ENCODE peak calls at places on chromosomes 13 and 19, in seven cellular contexts. One of them, this sample, is unnamed.

GRCh38 chr13:25775986-25776385 is 275.8 kb downstream of the SHISA2 start:
- DNase-seq in foreskin fibroblast: no peak
- DNase-seq in activated T-cell treated with anti-CD3 and anti-CD28 coated beads for 4 hours: no peak
- DNase-seq in stimulated activated CD8-positive, alpha-beta memory T cell treated with anti-CD3 and anti-CD28 coated beads, Interleukin-15, amount 100 ng/mL, for 48 hours: no peak
- DNase-seq in nephron progenitor cell: no peak
- DNase-seq in hypothalamus: no peak
- DNase-seq in T1000: no peak
- DNase-seq in this sample: no peak

GRCh38 chr19:13835791-13836723 is 40.8 kb downstream of the ZSWIM4 start:
- DNase-seq in foreskin fibroblast: peak
- DNase-seq in activated T-cell treated with anti-CD3 and anti-CD28 coated beads for 4 hours: no peak
- DNase-seq in stimulated activated CD8-positive, alpha-beta memory T cell treated with anti-CD3 and anti-CD28 coated beads, Interleukin-15, amount 100 ng/mL, for 48 hours: no peak
- DNase-seq in nephron progenitor cell: no peak
- DNase-seq in hypothalamus: no peak
- DNase-seq in T1000: no peak
- DNase-seq in this sample: no peak

GRCh38 chr13:60591348-60591747 is 194.3 kb downstream of the TDRD3 start:
- DNase-seq in foreskin fibroblast: no peak
- DNase-seq in activated T-cell treated with anti-CD3 and anti-CD28 coated beads for 4 hours: no peak
- DNase-seq in stimulated activated CD8-positive, alpha-beta memory T cell treated with anti-CD3 and anti-CD28 coated beads, Interleukin-15, amount 100 ng/mL, for 48 hours: no peak
- DNase-seq in nephron progenitor cell: no peak
- DNase-seq in hypothalamus: no peak
- DNase-seq in T1000: peak
- DNase-seq in this sample: no peak

GRCh38 chr13:60448907-60449510 is 52.0 kb downstream of the TDRD3 start:
- DNase-seq in foreskin fibroblast: peak
- DNase-seq in activated T-cell treated with anti-CD3 and anti-CD28 coated beads for 4 hours: no peak
- DNase-seq in stimulated activated CD8-positive, alpha-beta memory T cell treated with anti-CD3 and anti-CD28 coated beads, Interleukin-15, amount 100 ng/mL, for 48 hours: no peak
- DNase-seq in nephron progenitor cell: peak
- DNase-seq in hypothalamus: no peak
- DNase-seq in T1000: no peak
- DNase-seq in this sample: no peak

GRCh38 chr13:23991119-23991518 is 93.8 kb upstream of the C1QTNF9B start:
- DNase-seq in foreskin fibroblast: no peak
- DNase-seq in activated T-cell treated with anti-CD3 and anti-CD28 coated beads for 4 hours: no peak
- DNase-seq in stimulated activated CD8-positive, alpha-beta memory T cell treated with anti-CD3 and anti-CD28 coated beads, Interleukin-15, amount 100 ng/mL, for 48 hours: no peak
- DNase-seq in nephron progenitor cell: no peak
- DNase-seq in hypothalamus: no peak
- DNase-seq in T1000: no peak
- DNase-seq in this sample: no peak

GRCh38 chr19:18712981-18713380 is 29.5 kb downstream of the CRTC1 start:
- DNase-seq in foreskin fibroblast: peak
- DNase-seq in activated T-cell treated with anti-CD3 and anti-CD28 coated beads for 4 hours: no peak
- DNase-seq in stimulated activated CD8-positive, alpha-beta memory T cell treated with anti-CD3 and anti-CD28 coated beads, Interleukin-15, amount 100 ng/mL, for 48 hours: no peak
- DNase-seq in nephron progenitor cell: no peak
- DNase-seq in hypothalamus: no peak
- DNase-seq in T1000: no peak
- DNase-seq in this sample: no peak

GRCh38 chr19:1859319-1859718 is 4.1 kb downstream of the KLF16 start:
- DNase-seq in foreskin fibroblast: no peak
- DNase-seq in activated T-cell treated with anti-CD3 and anti-CD28 coated beads for 4 hours: no peak
- DNase-seq in stimulated activated CD8-positive, alpha-beta memory T cell treated with anti-CD3 and anti-CD28 coated beads, Interleukin-15, amount 100 ng/mL, for 48 hours: no peak
- DNase-seq in nephron progenitor cell: no peak
- DNase-seq in hypothalamus: no peak
- DNase-seq in T1000: no peak
- DNase-seq in this sample: no peak

GRCh38 chr19:40513345-40513678 is 46.5 kb downstream of the SPTBN4 start:
- DNase-seq in foreskin fibroblast: no peak
- DNase-seq in activated T-cell treated with anti-CD3 and anti-CD28 coated beads for 4 hours: no peak
- DNase-seq in stimulated activated CD8-positive, alpha-beta memory T cell treated with anti-CD3 and anti-CD28 coated beads, Interleukin-15, amount 100 ng/mL, for 48 hours: no peak
- DNase-seq in nephron progenitor cell: no peak
- DNase-seq in hypothalamus: no peak
- DNase-seq in T1000: no peak
- DNase-seq in this sample: no peak

GRCh38 chr13:49351871-49352270 is 92.0 kb downstream of the CAB39L start:
- DNase-seq in foreskin fibroblast: no peak
- DNase-seq in activated T-cell treated with anti-CD3 and anti-CD28 coated beads for 4 hours: no peak
- DNase-seq in stimulated activated CD8-positive, alpha-beta memory T cell treated with anti-CD3 and anti-CD28 coated beads, Interleukin-15, amount 100 ng/mL, for 48 hours: no peak
- DNase-seq in nephron progenitor cell: no peak
- DNase-seq in hypothalamus: no peak
- DNase-seq in T1000: no peak
- DNase-seq in this sample: no peak

This sample was measured in stimulated activated CD4-positive, alpha-beta T cell treated with anti-CD3 and anti-CD28 coated beads, Interleukin-1b, Interleukin-23, amount 100 ng/mL, for 4 hours.